ENCODE peak calls at places on chromosome 16, in seven cellular contexts. K is left ventricle myocardium inferior, P is AG10803, C is type B pancreatic cell, D is fibroblast of mammary gland, T is thoracic aorta, Y is cardiac fibroblast. N is an unnamed sample.

GRCh38 chr16:50627419-50627818 is 53.7 kb downstream of the SNX20 start:
- DNase-seq in K (peak; percentile 50), P (peak; percentile 54), C (no peak), D (peak; percentile 21), T (peak; percentile 37), Y (no peak), N (no peak)

GRCh38 chr16:3388325-3388724 is 12.5 kb downstream of the ZSCAN32 start:
- DNase-seq in K (no peak), P (no peak), C (no peak), D (no peak), T (no peak), Y (no peak), N (no peak)

GRCh38 chr16:11232852-11233726 is 22.9 kb downstream of the SOCS1 start:
- DNase-seq in K (no peak), P (no peak), C (no peak), D (no peak), T (no peak), Y (no peak), N (no peak)

GRCh38 chr16:68915561-68915960 is 72.2 kb downstream of the TANGO6 start:
- DNase-seq in K (no peak), P (no peak), C (no peak), D (no peak), T (no peak), Y (no peak), N (no peak)

GRCh38 chr16:10642964-10643363 is 51.8 kb downstream of the TEKT5 start:
- DNase-seq in K (no peak), P (no peak), C (no peak), D (no peak), T (no peak), Y (no peak), N (no peak)

GRCh38 chr16:28924762-28925385 is at the start of gene RABEP2:
- DNase-seq in K (peak; percentile 93), P (peak; percentile 81), C (peak; percentile 99), D (peak; percentile 77), T (peak; percentile 61), Y (peak; percentile 90), N (no peak)

GRCh38 chr16:74998481-74999207 is at the start of gene ZNRF1:
- DNase-seq in K (peak; percentile 88), P (peak; percentile 68), C (peak; percentile 85), D (peak; percentile 68), T (no peak), Y (peak; percentile 78), N (no peak)

GRCh38 chr16:64254443-64255367 is 867.2 kb downstream of the CDH11 start:
- DNase-seq in K (no peak), P (no peak), C (no peak), D (no peak), T (no peak), Y (no peak), N (no peak)

GRCh38 chr16:88309905-88310259 is 72.9 kb upstream of the ZNF469 start:
- DNase-seq in K (peak; percentile 4), P (no peak), C (no peak), D (no peak), T (no peak), Y (no peak), N (peak; percentile 39)

GRCh38 chr16:88943131-88943664 is 33.8 kb downstream of the CBFA2T3 start:
- DNase-seq in K (no peak), P (no peak), C (no peak), D (no peak), T (no peak), Y (no peak), N (no peak)

GRCh38 chr16:50662306-50662940 is 18.7 kb downstream of the SNX20 start:
- DNase-seq in K (no peak), P (no peak), C (no peak), D (no peak), T (no peak), Y (no peak), N (no peak)

GRCh38 chr16:26672206-26672605 is 394.5 kb upstream of the C16orf82 start:
- DNase-seq in K (no peak), P (no peak), C (no peak), D (no peak), T (no peak), Y (no peak), N (no peak)

GRCh38 chr16:3171855-3172593 is 16.0 kb upstream of the OR1F1 start:
- DNase-seq in K (no peak), P (peak; percentile 46), C (no peak), D (peak; percentile 80), T (no peak), Y (peak; percentile 89), N (no peak)

GRCh38 chr16:61993076-61993475 is 43.2 kb downstream of the CDH8 start:
- DNase-seq in K (no peak), P (no peak), C (no peak), D (no peak), T (no peak), Y (no peak), N (no peak)

GRCh38 chr16:54080524-54081008 is 206.0 kb downstream of the IRX3 start:
- DNase-seq in K (no peak), P (peak; percentile 60), C (no peak), D (peak; percentile 98), T (no peak), Y (peak; percentile 99), N (no peak)

GRCh38 chr16:28014851-28015250 is 48.7 kb downstream of the GSG1L start:
- DNase-seq in K (no peak), P (no peak), C (no peak), D (no peak), T (no peak), Y (no peak), N (no peak)

GRCh38 chr16:9687737-9688319 is 494.4 kb downstream of the GRIN2A start:
- DNase-seq in K (no peak), P (no peak), C (no peak), D (no peak), T (no peak), Y (no peak), N (no peak)

GRCh38 chr16:85829751-85830445 is 30.4 kb downstream of the COX4I1 start:
- DNase-seq in K (peak; percentile 46), P (no peak), C (no peak), D (no peak), T (no peak), Y (no peak), N (peak; percentile 61)

GRCh38 chr16:46974352-46974751 is 878 bp upstream of the DNAJA2 start:
- DNase-seq in K (no peak), P (peak; percentile 11), C (no peak), D (peak; percentile 32), T (no peak), Y (peak; percentile 26), N (no peak)

GRCh38 chr16:8831450-8832382 is 34.1 kb downstream of the PMM2 start:
- DNase-seq in K (no peak), P (no peak), C (no peak), D (no peak), T (no peak), Y (no peak), N (no peak)

GRCh38 chr16:87697256-87697655 is 68.5 kb downstream of the KLHDC4 start:
- DNase-seq in K (no peak), P (no peak), C (no peak), D (no peak), T (no peak), Y (no peak), N (no peak)

GRCh38 chr16:78684040-78684611 is 584.7 kb downstream of the WWOX start:
- DNase-seq in K (peak; percentile 65), P (peak; percentile 95), C (no peak), D (peak; percentile 97), T (peak; percentile 39), Y (peak; percentile 89), N (no peak)

GRCh38 chr16:2081685-2082084 is 33.9 kb downstream of the TSC2 start:
- DNase-seq in K (no peak), P (no peak), C (no peak), D (no peak), T (no peak), Y (peak; percentile 22), N (no peak)

GRCh38 chr16:2081201-2081600 is 33.4 kb downstream of the TSC2 start:
- DNase-seq in K (no peak), P (no peak), C (no peak), D (no peak), T (no peak), Y (no peak), N (no peak)

GRCh38 chr16:2082983-2083364 is 35.2 kb downstream of the TSC2 start:
- DNase-seq in K (no peak), P (no peak), C (no peak), D (no peak), T (no peak), Y (no peak), N (no peak)

GRCh38 chr16:2083409-2083808 is 35.6 kb downstream of the TSC2 start:
- DNase-seq in K (no peak), P (no peak), C (no peak), D (no peak), T (no peak), Y (no peak), N (no peak)

GRCh38 chr16:2082171-2082982 is 34.6 kb downstream of the TSC2 start:
- DNase-seq in K (no peak), P (no peak), C (no peak), D (peak; percentile 37), T (no peak), Y (peak; percentile 41), N (no peak)
- TF ChIP-seq CTCF in K (peak; percentile 32), P (no peak), C (no peak), D (no peak), T (no peak), Y (no peak), N (no peak)

GRCh38 chr16:57084257-57084770 is 8.1 kb upstream of the CPNE2 start:
- DNase-seq in K (peak; percentile 55), P (peak; percentile 64), C (no peak), D (peak; percentile 74), T (peak; percentile 17), Y (peak; percentile 80), N (no peak)
- TF ChIP-seq CTCF in K (peak; percentile 99), P (peak; percentile 98), C (peak; percentile 99), D (peak; percentile 99), T (peak; percentile 98), Y (peak; percentile 97), N (peak; percentile 99)

DNA sequence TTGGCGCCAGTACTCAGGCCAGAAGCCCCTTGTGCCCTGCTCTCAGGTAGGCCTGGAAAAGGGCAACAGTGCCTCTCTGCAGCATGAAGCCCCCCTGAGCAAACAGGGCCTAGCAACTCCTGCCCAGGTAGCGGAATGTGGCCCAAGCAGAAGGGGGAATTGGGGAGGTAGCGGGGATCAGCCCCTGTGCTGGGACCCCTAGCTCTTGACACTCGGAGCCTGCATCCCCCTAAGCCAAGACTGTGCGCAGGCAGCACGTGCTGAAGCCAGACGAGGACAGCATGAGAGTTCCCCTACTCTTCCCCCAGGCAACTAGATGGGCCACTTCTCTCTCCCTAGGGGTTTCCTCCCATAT is 823 bp upstream of the CD2BP2 start:
- DNase-seq in K (no peak), P (no peak), C (no peak), D (no peak), T (no peak), Y (no peak), N (no peak)
- TF ChIP-seq CTCF in K (no peak), P (no peak), C (no peak), D (no peak), T (no peak), Y (no peak), N (no peak)

DNA sequence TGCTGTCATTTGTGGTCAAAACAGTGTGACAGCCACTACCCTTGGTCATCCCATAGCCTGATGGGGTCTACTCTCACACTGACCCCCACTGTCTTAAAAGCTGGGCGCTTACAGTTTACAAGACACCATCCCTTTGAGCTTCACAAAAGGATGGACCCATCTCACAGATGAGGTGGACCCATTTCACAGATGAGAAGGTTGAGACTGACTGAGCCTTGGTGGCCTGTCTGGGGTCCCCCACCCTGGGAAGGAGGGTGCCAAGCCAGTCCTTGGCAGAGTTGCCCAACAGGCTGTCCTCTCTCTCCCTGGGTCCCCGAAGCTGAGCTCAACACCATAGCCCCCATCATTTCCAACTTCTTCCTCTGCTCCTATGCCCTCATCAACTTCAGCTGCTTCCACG is 17.1 kb downstream of the SLC12A3 start:
- DNase-seq in K (no peak), P (no peak), C (no peak), D (no peak), T (no peak), Y (no peak), N (no peak)
- TF ChIP-seq CTCF in K (no peak), P (no peak), C (no peak), D (no peak), T (no peak), Y (no peak), N (no peak)